ENCODE peak calls at places on chromosomes 3 and 15, in five cellular contexts. V is fibroblast of lung, R is IMR-90, Y is neuronal stem cell, J is hepatocyte. T is an unnamed sample.

GRCh38 chr15:38699633-38700230 is 135.1 kb upstream of the RASGRP1 start:
- DNase-seq in R (peak; percentile 65), J (peak; percentile 79), Y (peak; percentile 43), V (peak; percentile 65), T (no peak)

GRCh38 chr3:38555149-38555840 is 59.2 kb downstream of the EXOG start:
- DNase-seq in Y (no peak), V (no peak), J (no peak), R (no peak), T (no peak)

GRCh38 chr3:170473358-170473757 is 54.7 kb downstream of the CLDN11 start:
- DNase-seq in Y (no peak), R (no peak), V (no peak), J (no peak), T (no peak)

GRCh38 chr3:131381445-131382291 is at the start of gene NUDT16:
- DNase-seq in R (peak; percentile 98), J (peak; percentile 100), Y (peak; percentile 98), V (peak; percentile 99), T (peak; percentile 96)

GRCh38 chr3:188956839-188957489 is 214.8 kb upstream of the TPRG1 start:
- DNase-seq in Y (peak; percentile 41), V (peak; percentile 85), J (peak; percentile 83), R (peak; percentile 78), T (peak; percentile 42)

GRCh38 chr3:119663885-119664284 is 3.5 kb upstream of the POPDC2 start:
- DNase-seq in J (no peak), Y (no peak), R (no peak), V (no peak), T (no peak)

GRCh38 chr3:56491566-56491965 is 23.3 kb upstream of the ERC2 start:
- DNase-seq in V (no peak), R (no peak), Y (no peak), J (no peak), T (no peak)

GRCh38 chr15:38883987-38884386 is 319.4 kb upstream of the RASGRP1 start:
- DNase-seq in V (no peak), Y (no peak), J (no peak), R (peak; percentile 27), T (peak; percentile 62)

GRCh38 chr15:74995779-74996765 is 709 bp downstream of the SCAMP5 start:
- DNase-seq in Y (peak; percentile 35), J (peak; percentile 68), V (no peak), R (no peak), T (no peak)

GRCh38 chr3:100073555-100074307 is 40.6 kb downstream of the FILIP1L start:
- DNase-seq in Y (peak; percentile 23), V (peak; percentile 84), J (peak; percentile 72), R (peak; percentile 97), T (peak; percentile 88)

GRCh38 chr3:13133471-13133981 is 60.3 kb upstream of the IQSEC1 start:
- DNase-seq in V (no peak), J (no peak), Y (no peak), R (no peak), T (no peak)

GRCh38 chr15:52496776-52497470 is 31.8 kb downstream of the MYO5A start:
- DNase-seq in R (peak; percentile 87), Y (no peak), V (peak; percentile 46), J (no peak), T (peak; percentile 34)

GRCh38 chr3:36212291-36212690 is 168.0 kb upstream of the STAC start:
- DNase-seq in R (no peak), Y (no peak), J (peak; percentile 6), V (peak; percentile 14), T (peak; percentile 40)

GRCh38 chr3:94117729-94118128 is 54.9 kb downstream of the NSUN3 start:
- DNase-seq in Y (no peak), J (no peak), R (no peak), V (no peak), T (no peak)

GRCh38 chr3:182238141-182238540 is 526.4 kb downstream of the SOX2 start:
- DNase-seq in Y (peak; percentile 94), V (no peak), R (no peak), J (no peak), T (peak; percentile 80)

GRCh38 chr15:31020542-31020941 is 29.1 kb upstream of the MTMR10 start:
- DNase-seq in Y (no peak), J (no peak), R (peak; percentile 37), V (no peak), T (peak; percentile 26)

GRCh38 chr3:4351164-4351855 is 48.1 kb downstream of the SETMAR start:
- DNase-seq in R (peak; percentile 36), V (peak; percentile 37), Y (no peak), J (peak; percentile 31), T (peak; percentile 65)

GRCh38 chr3:14124223-14124614 is 451 bp downstream of the CHCHD4 start:
- DNase-seq in V (peak; percentile 59), J (peak; percentile 63), Y (peak; percentile 9), R (no peak), T (no peak)

GRCh38 chr3:12901631-12902045 is 60.3 kb upstream of the RPL32 start:
- DNase-seq in J (no peak), R (no peak), V (no peak), Y (no peak), T (no peak)

GRCh38 chr3:132343018-132343612 is 25.9 kb downstream of the ACP3 start:
- DNase-seq in R (peak; percentile 66), Y (peak; percentile 48), J (peak; percentile 76), V (peak; percentile 82), T (peak; percentile 37)

GRCh38 chr3:14879161-14879888 is 60.6 kb downstream of the FGD5 start:
- DNase-seq in V (peak; percentile 6), J (peak; percentile 30), Y (no peak), R (no peak), T (no peak)

GRCh38 chr3:114213669-114214541 is 23.5 kb downstream of the ZNF80 start:
- DNase-seq in J (no peak), R (peak; percentile 78), V (peak; percentile 65), Y (no peak), T (peak; percentile 77)

GRCh38 chr15:89725064-89725463 is 26.0 kb downstream of the MESP1 start:
- DNase-seq in R (no peak), V (no peak), Y (no peak), J (no peak), T (no peak)

GRCh38 chr3:170222647-170223541 is 670 bp downstream of the PRKCI start:
- DNase-seq in Y (peak; percentile 20), J (peak; percentile 63), R (peak; percentile 28), V (peak; percentile 45), T (no peak)

GRCh38 chr15:52183562-52184173 is 7.5 kb downstream of the GNB5 start:
- DNase-seq in J (peak; percentile 60), Y (peak; percentile 35), R (peak; percentile 39), V (peak; percentile 50), T (no peak)

GRCh38 chr3:61877359-61877770 is 316.0 kb downstream of the PTPRG start:
- DNase-seq in Y (no peak), J (peak; percentile 29), R (no peak), V (peak; percentile 72), T (peak; percentile 22)

GRCh38 chr3:175193815-175194518 is 334.8 kb downstream of the NAALADL2 start:
- DNase-seq in R (peak; percentile 60), J (no peak), V (peak; percentile 16), Y (no peak), T (peak; percentile 63)

GRCh38 chr3:185823280-185824044 is 1.4 kb downstream of the IGF2BP2 start:
- DNase-seq in V (peak; percentile 40), R (peak; percentile 41), J (peak; percentile 79), Y (no peak), T (no peak)

GRCh38 chr3:135000465-135000864 is 205.4 kb downstream of the EPHB1 start:
- DNase-seq in J (no peak), R (no peak), Y (no peak), V (no peak), T (no peak)

DNA sequence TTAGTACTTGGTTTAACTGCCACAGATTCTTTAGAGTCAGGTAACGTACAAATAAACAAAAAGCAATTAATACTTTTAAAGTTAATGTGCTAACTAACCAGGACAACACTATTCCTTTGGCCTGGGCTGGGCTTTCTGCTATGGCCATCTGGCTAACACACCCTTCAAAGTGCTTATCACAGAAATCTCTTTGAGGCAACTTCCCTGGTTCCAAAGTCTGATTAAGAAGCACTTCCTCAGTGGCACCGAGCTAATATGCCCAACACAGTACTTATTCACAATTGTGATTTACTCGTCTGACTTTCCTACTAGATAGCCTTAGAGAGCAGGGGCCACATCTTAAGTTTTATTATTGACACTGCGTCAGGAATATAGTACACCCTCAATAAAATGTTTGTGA is 191.4 kb downstream of the MEIS2 start:
- DNase-seq in V (no peak), J (no peak), Y (no peak), R (no peak), T (no peak)
- H3K4me2 ChIP-seq in V (no peak overlapping the region), J (no peak overlapping the region), Y (no peak overlapping the region), R (no peak overlapping the region), T (no peak overlapping the region)

DNA sequence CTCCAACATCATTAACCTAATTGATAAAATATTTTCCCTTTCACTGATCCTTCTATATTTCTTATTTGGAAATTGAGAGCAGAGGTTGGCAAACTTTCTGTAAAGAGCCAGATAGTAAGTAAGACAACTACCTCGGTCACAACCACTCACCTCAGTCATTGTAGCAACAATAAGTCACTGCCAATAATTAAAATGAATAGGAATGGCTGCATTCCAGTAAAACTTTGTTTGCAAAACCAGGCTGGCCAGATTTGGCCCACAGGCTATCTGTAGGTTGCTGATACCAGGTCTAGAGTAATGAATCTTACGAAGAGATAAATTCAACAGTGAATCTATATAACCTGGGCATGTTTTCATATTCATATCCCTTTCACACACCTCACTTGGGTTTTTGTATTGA is 316.2 kb upstream of the TBC1D5 start:
- DNase-seq in Y (no peak), R (no peak), V (no peak), J (no peak), T (no peak)
- H3K9me3 ChIP-seq in Y (peaks cover 3% of the 10 kb centered on the region), R (no peaks in the 10 kb centered on the region), V (no peaks in the 10 kb centered on the region), J (no peaks in the 10 kb centered on the region), T (no peaks in the 10 kb centered on the region)

DNA sequence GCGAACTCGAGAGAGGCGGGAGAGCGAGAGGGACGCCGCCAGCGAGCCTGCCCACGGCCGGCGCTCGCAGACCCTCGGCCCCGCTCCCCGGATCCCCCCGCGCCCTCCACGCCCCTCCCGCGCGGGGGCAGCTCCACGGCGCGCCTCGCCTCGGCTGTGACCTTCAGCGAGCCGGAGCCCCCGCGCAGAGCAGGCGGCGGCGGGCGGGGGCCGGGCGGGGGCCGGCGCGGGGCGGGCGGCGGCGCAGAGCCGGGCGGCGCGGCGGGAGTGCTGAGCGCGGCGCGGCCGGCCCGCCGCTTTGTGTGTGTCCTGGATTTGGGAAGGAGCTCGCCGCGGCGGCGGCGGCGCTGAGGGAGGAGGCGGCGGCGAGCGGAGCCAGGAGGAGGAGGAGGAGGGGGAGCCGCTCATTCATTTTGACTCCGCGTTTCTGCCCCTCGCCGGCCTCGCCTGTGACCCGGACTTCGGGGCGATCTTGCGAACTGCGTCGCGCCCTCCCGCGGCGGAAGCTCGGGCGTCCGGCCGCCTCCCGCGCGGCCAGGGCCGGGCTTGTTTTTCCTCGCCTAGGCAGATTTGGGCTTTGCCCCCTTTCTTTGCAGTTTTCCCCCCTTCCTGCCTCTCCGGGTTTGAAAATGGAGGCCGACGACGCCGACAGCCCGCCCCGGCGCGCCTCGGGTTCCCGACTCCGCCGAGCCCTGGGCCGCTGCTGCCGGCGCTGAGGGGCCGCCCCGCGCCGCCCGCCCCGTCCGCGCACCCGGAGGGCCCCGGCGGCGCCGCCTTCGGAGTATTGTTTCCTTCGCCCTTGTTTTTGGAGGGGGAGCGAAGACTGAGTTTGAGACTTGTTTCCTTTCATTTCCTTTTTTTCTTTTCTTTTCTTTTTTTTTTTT is 557 bp downstream of the IGF1R start:
- DNase-seq in V (peak; percentile 65), J (peak; percentile 79), R (peak; percentile 47), Y (peak; percentile 72), T (peak; percentile 26)
- H2AFZ ChIP-seq in V (no peak overlapping the region), J (peak overlapping the region; percentile 61), R (peak overlapping the region; percentile 88), Y (peak overlapping the region; percentile 81), T (no peak overlapping the region)

DNA sequence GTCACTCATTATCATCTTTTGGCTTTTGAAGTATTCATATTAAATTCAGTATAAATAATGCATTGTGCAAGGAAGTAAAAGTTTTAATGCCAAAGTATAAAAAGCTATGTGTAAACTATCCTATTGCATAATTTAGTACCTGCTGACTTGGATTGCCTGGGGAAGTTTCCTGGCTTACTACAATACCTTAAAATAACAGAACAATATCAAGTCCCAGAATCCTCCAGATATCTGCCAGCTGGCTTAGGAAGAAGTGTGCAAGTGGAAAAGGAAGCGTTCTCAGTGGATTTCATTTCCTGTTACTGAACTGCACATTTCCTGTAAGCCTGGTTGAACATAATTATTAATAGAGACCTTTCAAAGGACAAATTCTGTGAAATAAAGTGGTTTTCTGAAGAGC is 236.7 kb downstream of the ADAMTSL3 start:
- DNase-seq in J (no peak), R (no peak), V (no peak), Y (no peak), T (no peak)
- H3K4me2 ChIP-seq in J (no peak overlapping the region), R (no peak overlapping the region), V (no peak overlapping the region), Y (no peak overlapping the region), T (no peak overlapping the region)